ENCODE peak calls at places on chromosome 9, in four cellular contexts. Q, W, Z and P are unnamed samples.

GRCh38 chr9:27844797-27845196 is 271.5 kb upstream of the C9orf72 start:
- DNase-seq in Q (no peak), W (no peak), Z (no peak), P (no peak)

GRCh38 chr9:116733010-116733641 is 46.0 kb downstream of the TRIM32 start:
- DNase-seq in W (no peak), Q (no peak), Z (no peak), P (no peak)

GRCh38 chr9:121440265-121440664 is 59.4 kb downstream of the GGTA1 start:
- DNase-seq in Q (no peak), W (no peak), Z (no peak), P (peak; percentile 27)

GRCh38 chr9:91273853-91274552 is 87.7 kb downstream of the AUH start:
- DNase-seq in W (no peak), Z (peak; percentile 55), Q (peak; percentile 63), P (peak; percentile 29)

GRCh38 chr9:98892296-98892695 is 51.4 kb upstream of the COL15A1 start:
- DNase-seq in W (no peak), Q (peak; percentile 55), Z (peak; percentile 46), P (no peak)

GRCh38 chr9:87812375-87813118 is 70.1 kb upstream of the SPATA31E1 start:
- DNase-seq in Q (peak; percentile 85), W (peak; percentile 37), Z (peak; percentile 81), P (peak; percentile 58)

GRCh38 chr9:3863114-3863528 is 337.3 kb upstream of the RFX3 start:
- DNase-seq in Q (peak; percentile 95), W (no peak), Z (peak; percentile 94), P (peak; percentile 94)

GRCh38 chr9:134502261-134503211 is 139.1 kb upstream of the COL5A1 start:
- DNase-seq in Q (peak; percentile 99), Z (peak; percentile 98), W (no peak), P (peak; percentile 97)

GRCh38 chr9:113737414-113738271 is 138.5 kb upstream of the ZNF618 start:
- DNase-seq in Z (peak; percentile 22), Q (peak; percentile 43), W (peak; percentile 62), P (peak; percentile 38)

GRCh38 chr9:106693546-106693945 is 169.4 kb upstream of the ZNF462 start:
- DNase-seq in Q (no peak), Z (no peak), W (no peak), P (no peak)

GRCh38 chr9:131214457-131214856 is 61.9 kb downstream of the FAM78A start:
- DNase-seq in W (no peak), Q (peak; percentile 29), Z (peak; percentile 18), P (no peak)

GRCh38 chr9:78967557-78968212 is 604.1 kb upstream of the TLE4 start:
- DNase-seq in W (no peak), Z (no peak), Q (no peak), P (no peak)

GRCh38 chr9:133604856-133605255 is 4.3 kb downstream of the FAM163B start:
- DNase-seq in Z (no peak), Q (no peak), W (no peak), P (no peak)

GRCh38 chr9:21499912-21500311 is 17.8 kb upstream of the IFNE start:
- DNase-seq in W (no peak), Z (no peak), Q (no peak), P (no peak)

GRCh38 chr9:126706698-126707053 is 92.9 kb downstream of the LMX1B start:
- DNase-seq in Q (no peak), Z (no peak), W (no peak), P (no peak)
- TF ChIP-seq CTCF in Q (no peak), Z (no peak), W (no peak), P (peak; percentile 37)

GRCh38 chr9:136142859-136143214 is 24.2 kb upstream of the TMEM250 start:
- DNase-seq in Z (no peak), W (no peak), Q (no peak), P (no peak)

GRCh38 chr9:136141716-136142415 is 23.2 kb upstream of the TMEM250 start:
- DNase-seq in Z (no peak), Q (no peak), W (no peak), P (no peak)

GRCh38 chr9:136144450-136144849 is 25.8 kb upstream of the TMEM250 start:
- DNase-seq in Q (no peak), Z (no peak), W (no peak), P (no peak)

GRCh38 chr9:136142416-136142800 is 23.7 kb upstream of the TMEM250 start:
- DNase-seq in W (no peak), Q (no peak), Z (no peak), P (no peak)

DNA sequence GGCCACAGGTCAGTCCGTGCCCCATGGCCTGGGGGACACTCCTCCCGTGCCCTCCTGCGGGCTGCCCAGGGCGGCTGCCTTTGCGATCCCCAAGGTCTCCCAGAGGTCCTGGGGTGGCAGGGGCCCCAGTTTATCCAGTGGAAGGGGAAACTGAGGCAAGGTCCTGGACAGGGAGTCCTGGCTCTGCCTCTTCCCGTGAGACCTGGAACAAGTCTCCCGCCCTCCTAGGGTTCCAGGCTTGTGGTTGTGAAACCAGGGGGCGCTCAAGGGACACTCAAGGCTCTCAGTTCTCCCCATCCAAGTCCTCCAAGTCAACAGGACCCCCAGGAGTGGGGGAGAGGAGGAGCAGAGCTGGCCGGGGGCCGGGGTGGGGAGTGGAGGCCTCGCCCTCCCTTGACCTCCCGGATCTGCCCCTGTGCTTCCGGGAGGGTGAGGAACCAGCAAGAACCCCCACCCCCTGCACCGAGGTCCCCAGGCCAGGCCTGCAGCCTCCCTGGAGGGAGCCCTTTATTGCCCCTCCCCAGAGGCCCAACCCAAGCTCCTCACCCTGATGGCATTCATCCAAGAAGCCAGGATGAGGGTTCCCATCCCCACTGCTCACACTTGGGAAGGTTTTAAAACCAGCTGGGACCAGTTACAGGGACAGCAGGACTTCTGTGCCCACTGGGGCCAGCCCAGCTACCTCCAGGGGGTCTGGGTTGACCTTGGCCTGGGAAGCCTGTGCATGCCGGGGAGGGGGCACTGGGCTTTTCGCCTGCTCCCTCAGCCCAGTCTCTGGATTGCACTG is 24.7 kb upstream of the TMEM250 start:
- DNase-seq in W (no peak), Q (no peak), Z (no peak), P (no peak)
- TF ChIP-seq CTCF in W (peak; percentile 25), Q (peak; percentile 37), Z (no peak), P (peak; percentile 60)

DNA sequence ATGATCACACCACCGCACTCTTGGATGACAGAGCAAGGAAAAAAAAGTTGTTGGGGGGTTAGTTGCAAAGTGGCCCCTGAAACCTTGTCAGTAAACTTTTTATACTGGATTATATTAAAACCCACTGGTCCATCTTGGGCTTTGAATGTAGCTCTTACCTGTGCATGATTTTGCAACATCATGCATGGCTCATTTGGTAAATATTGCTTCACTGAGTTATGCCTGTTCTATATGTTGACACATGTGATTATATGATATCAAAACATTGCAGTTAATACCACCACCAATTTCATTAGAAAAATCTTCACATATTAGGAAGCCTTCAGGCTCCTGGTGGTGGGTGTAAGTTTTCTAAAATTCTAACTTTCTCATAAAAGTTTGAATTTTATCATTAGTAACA is 41.9 kb downstream of the DYNC2I2 start:
- DNase-seq in W (no peak), Q (no peak), Z (no peak), P (no peak)
- TF ChIP-seq CTCF in W (no peak), Q (no peak), Z (no peak), P (no peak)

DNA sequence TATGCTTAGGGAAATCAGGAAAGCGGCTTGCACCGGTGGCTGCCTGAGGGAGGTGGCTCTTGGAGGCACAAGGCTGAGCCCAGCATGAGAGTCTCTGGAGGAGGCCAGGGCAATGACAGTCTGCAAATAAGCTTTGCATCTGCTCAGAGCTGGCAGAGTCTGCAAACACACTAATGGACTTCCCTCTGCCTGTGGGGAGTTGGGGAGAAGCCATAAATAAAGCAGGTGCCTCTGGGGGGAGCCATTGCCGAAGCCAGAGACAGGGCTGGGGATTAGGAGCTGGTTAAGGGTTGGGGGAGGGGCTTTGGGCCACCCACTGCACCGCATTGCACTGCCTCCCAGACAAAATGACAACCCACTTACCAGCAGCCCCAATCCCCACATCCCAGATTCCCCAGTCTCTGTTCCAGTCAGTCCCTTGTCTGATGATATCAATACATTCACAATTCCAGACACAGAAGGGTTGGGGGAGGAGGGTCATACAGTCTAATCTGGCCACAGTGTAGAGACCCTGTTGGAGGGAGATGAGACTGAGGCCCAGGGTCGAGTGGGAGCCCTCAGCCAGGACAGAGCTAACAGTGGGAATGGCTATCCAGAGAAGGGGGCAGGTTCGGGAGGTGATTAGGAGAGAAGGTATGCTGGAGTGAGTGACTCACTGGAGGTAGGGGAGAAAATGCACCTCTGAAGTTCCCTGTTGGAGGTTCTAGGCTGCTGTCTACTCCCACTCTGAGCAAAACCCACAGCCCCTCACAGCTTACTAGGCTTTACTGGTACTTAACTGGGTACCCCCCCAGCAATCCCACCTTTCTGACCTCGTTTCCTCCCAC is 53.7 kb downstream of the PAX5 start:
- DNase-seq in W (no peak), Z (no peak), Q (no peak), P (no peak)
- TF ChIP-seq CTCF in W (no peak), Z (no peak), Q (no peak), P (peak; percentile 22)

GRCh38 chr9:95264954-95265615 is 52.4 kb downstream of the FANCC start:
- DNase-seq in Z (peak; percentile 51), Q (peak; percentile 52), W (no peak), P (peak; percentile 46)
- TF ChIP-seq CTCF in Z (peak; percentile 38), Q (peak; percentile 72), W (peak; percentile 44), P (peak; percentile 71)

DNA sequence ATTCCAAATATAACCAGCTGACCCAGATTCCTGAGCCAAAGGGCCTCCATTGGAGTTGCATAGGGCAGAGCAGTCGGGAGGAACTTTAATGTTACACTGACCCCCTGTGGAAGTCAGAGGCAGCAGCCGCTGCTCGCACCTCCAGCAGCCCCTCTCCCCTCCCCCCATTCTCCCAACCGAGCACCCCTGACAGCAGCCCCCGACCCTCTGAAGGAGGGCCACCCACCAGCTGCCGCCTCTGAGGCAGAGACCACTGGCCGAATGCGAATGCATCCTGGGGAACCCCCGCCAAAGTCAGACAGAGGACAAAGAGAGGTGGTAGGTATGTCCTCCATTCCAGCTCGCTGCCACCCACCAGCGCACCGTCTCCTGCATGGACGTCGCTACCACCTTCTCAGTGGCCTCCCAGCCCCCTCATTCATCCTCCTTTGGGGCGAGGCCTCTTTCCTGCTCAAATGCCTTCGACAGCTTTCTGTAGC is 231.0 kb downstream of the CDK5RAP2 start:
- DNase-seq in W (no peak), Z (peak; percentile 24), Q (peak; percentile 52), P (peak; percentile 16)
- TF ChIP-seq CTCF in W (peak; percentile 51), Z (peak; percentile 52), Q (peak; percentile 75), P (peak; percentile 79)

GRCh38 chr9:107850653-107851052 is 361.1 kb upstream of the KLF4 start:
- DNase-seq in W (no peak), Z (no peak), Q (no peak), P (no peak)
- TF ChIP-seq CTCF in W (no peak), Z (no peak), Q (no peak), P (no peak)

GRCh38 chr9:22813520-22813919 is 366.9 kb downstream of the DMRTA1 start:
- DNase-seq in Z (peak; percentile 3), Q (peak; percentile 29), W (no peak), P (peak; percentile 48)
- TF ChIP-seq CTCF in Z (peak; percentile 35), Q (no peak), W (no peak), P (peak; percentile 67)

GRCh38 chr9:136928591-136928990 is 15.9 kb downstream of the FBXW5 start:
- DNase-seq in W (no peak), Q (no peak), Z (no peak), P (no peak)

GRCh38 chr9:136926749-136927148 is 17.8 kb downstream of the FBXW5 start:
- DNase-seq in Q (no peak), Z (no peak), W (no peak), P (no peak)

GRCh38 chr9:136927343-136928261 is 16.9 kb downstream of the FBXW5 start:
- DNase-seq in W (no peak), Q (peak; percentile 33), Z (peak; percentile 23), P (no peak)

GRCh38 chr9:136931615-136932130 is 12.9 kb downstream of the FBXW5 start:
- DNase-seq in W (no peak), Z (no peak), Q (no peak), P (no peak)

GRCh38 chr9:136930014-136930413 is 14.5 kb downstream of the FBXW5 start:
- DNase-seq in Q (no peak), W (no peak), Z (no peak), P (no peak)
- TF ChIP-seq CTCF in Q (no peak), W (no peak), Z (no peak), P (no peak)